ENCODE peak calls at places on chromosomes 2 and 18, in four cellular contexts. One of them, this sample, is unnamed.

GRCh38 chr2:100884145-100884621 is 64.2 kb downstream of the NPAS2 start:
- DNase-seq in Peyer's patch: no peak
- DNase-seq in AG10803: no peak
- DNase-seq in AG04450: no peak
- DNase-seq in this sample: no peak

GRCh38 chr2:40127890-40128548 is 323.9 kb downstream of the SLC8A1 start:
- DNase-seq in Peyer's patch: no peak
- DNase-seq in AG10803: peak
- DNase-seq in AG04450: peak
- DNase-seq in this sample: peak

GRCh38 chr2:177391822-177392372 is 676 bp upstream of the AGPS start:
- DNase-seq in Peyer's patch: no peak
- DNase-seq in AG10803: no peak
- DNase-seq in AG04450: no peak
- DNase-seq in this sample: no peak

GRCh38 chr18:832085-832681 is 20.1 kb upstream of the YES1 start:
- DNase-seq in Peyer's patch: no peak
- DNase-seq in AG10803: no peak
- DNase-seq in AG04450: no peak
- DNase-seq in this sample: no peak

GRCh38 chr2:203830294-203831055 is 37.1 kb upstream of the CTLA4 start:
- DNase-seq in Peyer's patch: no peak
- DNase-seq in AG10803: no peak
- DNase-seq in AG04450: no peak
- DNase-seq in this sample: no peak

GRCh38 chr2:121375621-121376159 is 90.7 kb upstream of the TFCP2L1 start:
- DNase-seq in Peyer's patch: no peak
- DNase-seq in AG10803: peak
- DNase-seq in AG04450: no peak
- DNase-seq in this sample: no peak

GRCh38 chr2:66851449-66851872 is 416.5 kb downstream of the MEIS1 start:
- DNase-seq in Peyer's patch: no peak
- DNase-seq in AG10803: peak
- DNase-seq in AG04450: peak
- DNase-seq in this sample: no peak

GRCh38 chr2:239593965-239594771 is 193.3 kb upstream of the HDAC4 start:
- DNase-seq in Peyer's patch: no peak
- DNase-seq in AG10803: peak
- DNase-seq in AG04450: no peak
- DNase-seq in this sample: no peak

GRCh38 chr2:128503358-128504241 is 184.9 kb upstream of the HS6ST1 start:
- DNase-seq in Peyer's patch: peak
- DNase-seq in AG10803: no peak
- DNase-seq in AG04450: no peak
- DNase-seq in this sample: no peak

GRCh38 chr2:4047961-4048891 is 344.9 kb downstream of the DCDC2C start:
- DNase-seq in Peyer's patch: no peak
- DNase-seq in AG10803: no peak
- DNase-seq in AG04450: no peak
- DNase-seq in this sample: no peak

GRCh38 chr2:62379576-62379975 is 126.4 kb downstream of the TMEM17 start:
- DNase-seq in Peyer's patch: no peak
- DNase-seq in AG10803: no peak
- DNase-seq in AG04450: no peak
- DNase-seq in this sample: no peak

GRCh38 chr2:124778076-124778475 is 753.0 kb downstream of the CNTNAP5 start:
- DNase-seq in Peyer's patch: no peak
- DNase-seq in AG10803: no peak
- DNase-seq in AG04450: no peak
- DNase-seq in this sample: no peak

GRCh38 chr2:31216734-31217133 is 581 bp downstream of the CAPN14 start:
- DNase-seq in Peyer's patch: no peak
- DNase-seq in AG10803: no peak
- DNase-seq in AG04450: no peak
- DNase-seq in this sample: no peak

GRCh38 chr2:32714521-32714920 is 86.7 kb downstream of the TTC27 start:
- DNase-seq in Peyer's patch: no peak
- DNase-seq in AG10803: no peak
- DNase-seq in AG04450: no peak
- DNase-seq in this sample: no peak

GRCh38 chr18:24463233-24463775 is 2.9 kb downstream of the HRH4 start:
- DNase-seq in Peyer's patch: no peak
- DNase-seq in AG10803: no peak
- DNase-seq in AG04450: no peak
- DNase-seq in this sample: no peak

GRCh38 chr2:54981409-54981808 is 68.8 kb downstream of the RTN4 start:
- DNase-seq in Peyer's patch: no peak
- DNase-seq in AG10803: no peak
- DNase-seq in AG04450: no peak
- DNase-seq in this sample: no peak

GRCh38 chr2:120175000-120175581 is 48.1 kb downstream of the TMEM185B start:
- DNase-seq in Peyer's patch: no peak
- DNase-seq in AG10803: peak
- DNase-seq in AG04450: peak
- DNase-seq in this sample: peak

GRCh38 chr2:161988589-161988988 is 85.4 kb downstream of the DPP4 start:
- DNase-seq in Peyer's patch: no peak
- DNase-seq in AG10803: no peak
- DNase-seq in AG04450: no peak
- DNase-seq in this sample: no peak

GRCh38 chr2:11417946-11418585 is 47.9 kb downstream of the E2F6 start:
- DNase-seq in Peyer's patch: no peak
- DNase-seq in AG10803: no peak
- DNase-seq in AG04450: no peak
- DNase-seq in this sample: no peak

GRCh38 chr2:10258326-10258725 is 44.4 kb upstream of the HPCAL1 start:
- DNase-seq in Peyer's patch: no peak
- DNase-seq in AG10803: no peak
- DNase-seq in AG04450: no peak
- DNase-seq in this sample: no peak

GRCh38 chr2:10257500-10258147 is 45.1 kb upstream of the HPCAL1 start:
- DNase-seq in Peyer's patch: no peak
- DNase-seq in AG10803: no peak
- DNase-seq in AG04450: no peak
- DNase-seq in this sample: no peak

GRCh38 chr2:10257036-10257435 is 45.7 kb upstream of the HPCAL1 start:
- DNase-seq in Peyer's patch: no peak
- DNase-seq in AG10803: no peak
- DNase-seq in AG04450: no peak
- DNase-seq in this sample: no peak

GRCh38 chr2:10258726-10259125 is 44.0 kb upstream of the HPCAL1 start:
- DNase-seq in Peyer's patch: no peak
- DNase-seq in AG10803: no peak
- DNase-seq in AG04450: no peak
- DNase-seq in this sample: no peak

DNA sequence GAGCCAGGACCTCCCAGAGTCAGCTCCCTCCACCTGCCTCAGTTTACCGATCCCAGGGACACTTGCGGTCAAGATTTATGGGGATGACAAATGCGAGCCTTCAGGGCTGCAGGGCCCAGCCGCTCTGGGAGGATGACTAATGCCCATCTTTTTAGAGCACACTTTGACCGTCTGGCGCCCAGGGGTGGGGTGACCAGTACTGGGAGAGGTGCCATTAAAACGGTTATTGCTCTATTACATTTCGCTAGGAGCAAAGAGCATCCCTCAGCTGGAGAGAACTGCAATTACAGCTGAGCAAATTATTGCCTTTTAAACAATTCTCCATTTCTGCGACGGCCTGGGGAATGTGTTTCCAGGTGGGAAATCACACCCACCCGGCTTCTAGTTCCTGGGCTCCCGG is 42.6 kb upstream of the HPCAL1 start:
- DNase-seq in Peyer's patch: no peak
- DNase-seq in AG10803: peak
- DNase-seq in AG04450: no peak
- DNase-seq in this sample: no peak
- TF ChIP-seq CTCF in Peyer's patch: peak
- TF ChIP-seq CTCF in AG10803: peak
- TF ChIP-seq CTCF in AG04450: no peak
- TF ChIP-seq CTCF in this sample: no peak

GRCh38 chr2:24410976-24411375 is 50.6 kb upstream of the ITSN2 start:
- DNase-seq in Peyer's patch: no peak
- DNase-seq in AG10803: no peak
- DNase-seq in AG04450: no peak
- DNase-seq in this sample: no peak
- H3K4me3 ChIP-seq in Peyer's patch: no peak
- H3K4me3 ChIP-seq in AG10803: no peak
- H3K4me3 ChIP-seq in AG04450: no peak
- H3K4me3 ChIP-seq in this sample: no peak

GRCh38 chr18:28359177-28359576 is 182.2 kb upstream of the CDH2 start:
- DNase-seq in Peyer's patch: no peak
- DNase-seq in AG10803: peak
- DNase-seq in AG04450: no peak
- DNase-seq in this sample: no peak

DNA sequence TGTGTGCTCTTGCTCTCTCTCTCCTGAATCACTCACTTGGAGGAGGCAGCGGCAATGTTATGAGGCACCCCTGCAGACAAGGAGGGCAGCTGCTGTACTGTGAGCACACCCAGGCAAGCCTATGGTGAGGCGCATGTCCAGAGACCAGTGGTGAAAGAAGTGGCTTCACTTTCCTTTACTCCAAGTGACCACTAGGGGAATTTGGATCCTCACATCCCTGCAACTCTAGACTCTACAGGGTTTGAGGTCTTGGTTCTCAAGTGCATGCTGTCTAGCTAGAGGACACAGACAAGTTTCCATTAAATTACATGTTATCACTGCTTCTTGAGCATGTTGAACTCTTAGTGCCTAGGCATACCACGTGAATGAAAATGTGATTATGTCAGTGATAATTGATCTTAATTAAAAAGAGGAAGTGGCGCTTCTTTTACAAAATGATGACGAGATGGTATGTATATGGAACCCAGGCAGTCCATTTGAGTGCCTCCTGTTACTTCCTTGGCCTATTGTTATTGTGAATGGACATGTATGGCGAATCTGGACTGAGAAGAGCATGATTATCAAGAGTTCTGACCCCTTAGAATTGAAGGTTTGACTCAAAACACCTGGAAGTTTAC is 181.0 kb upstream of the CDH2 start:
- DNase-seq in Peyer's patch: no peak
- DNase-seq in AG10803: no peak
- DNase-seq in AG04450: no peak
- DNase-seq in this sample: no peak
- TF ChIP-seq CTCF in Peyer's patch: no peak
- TF ChIP-seq CTCF in AG10803: no peak
- TF ChIP-seq CTCF in AG04450: no peak
- TF ChIP-seq CTCF in this sample: peak

GRCh38 chr2:230924092-230924469 is 961 bp downstream of the GPR55 start:
- DNase-seq in Peyer's patch: no peak
- DNase-seq in AG10803: no peak
- DNase-seq in AG04450: no peak
- DNase-seq in this sample: no peak

GRCh38 chr2:230927711-230928341 is 2.8 kb upstream of the GPR55 start:
- DNase-seq in Peyer's patch: no peak
- DNase-seq in AG10803: no peak
- DNase-seq in AG04450: no peak
- DNase-seq in this sample: no peak

GRCh38 chr2:230925443-230925878 is 419 bp upstream of the GPR55 start:
- DNase-seq in Peyer's patch: no peak
- DNase-seq in AG10803: no peak
- DNase-seq in AG04450: no peak
- DNase-seq in this sample: no peak

GRCh38 chr2:230924470-230925341 is at the start of gene GPR55:
- DNase-seq in Peyer's patch: peak
- DNase-seq in AG10803: no peak
- DNase-seq in AG04450: no peak
- DNase-seq in this sample: no peak

DNA sequence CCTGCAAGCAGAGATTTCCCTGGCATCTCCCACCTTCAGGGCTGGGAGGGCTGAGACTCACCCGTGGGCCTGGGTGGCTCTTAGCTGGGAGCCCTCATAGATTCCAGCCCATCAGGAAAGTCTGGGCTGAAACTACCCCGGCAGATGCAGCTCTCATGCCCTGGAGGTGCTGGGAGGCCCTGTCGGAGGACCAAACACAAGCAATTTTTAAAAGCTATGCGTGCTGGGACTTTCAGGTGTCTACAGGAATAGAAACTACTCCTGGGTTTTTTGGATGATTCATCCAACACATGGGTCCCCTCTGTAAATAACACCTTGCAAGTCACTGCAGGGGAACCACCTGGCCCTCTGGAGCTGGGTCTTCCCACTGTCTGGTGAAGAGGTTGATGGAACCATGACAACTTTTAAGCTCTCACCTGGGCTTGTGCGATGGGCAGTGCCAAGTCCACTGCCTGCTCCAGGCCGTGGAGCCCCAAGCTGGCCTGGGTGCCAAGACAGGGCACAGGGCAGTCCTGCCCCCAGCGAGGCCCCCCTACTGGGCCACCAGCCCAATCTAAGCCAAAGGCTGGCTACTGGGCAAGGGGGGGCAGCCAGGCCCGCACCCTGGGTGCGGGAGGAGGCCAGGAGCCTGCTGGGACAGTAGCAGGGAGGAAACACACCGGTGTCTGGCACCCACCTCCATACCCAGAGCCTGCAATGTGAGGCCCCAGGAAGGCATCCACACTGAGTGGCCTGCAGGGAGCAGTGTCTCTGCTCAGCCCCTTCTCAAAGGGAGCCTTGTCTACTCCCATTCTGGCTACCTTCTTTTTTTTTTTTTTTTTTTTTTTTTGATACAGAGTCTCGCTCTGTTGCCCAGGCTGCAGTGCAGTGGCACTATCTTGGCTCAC is 1.1 kb upstream of the GPR55 start:
- DNase-seq in Peyer's patch: no peak
- DNase-seq in AG10803: no peak
- DNase-seq in AG04450: no peak
- DNase-seq in this sample: no peak
- H3K4me3 ChIP-seq in Peyer's patch: no peak
- H3K4me3 ChIP-seq in AG10803: no peak
- H3K4me3 ChIP-seq in AG04450: no peak
- H3K4me3 ChIP-seq in this sample: no peak

GRCh38 chr2:127270663-127271062 is 23.3 kb downstream of the ERCC3 start:
- DNase-seq in Peyer's patch: no peak
- DNase-seq in AG10803: no peak
- DNase-seq in AG04450: no peak
- DNase-seq in this sample: no peak
- TF ChIP-seq CTCF in Peyer's patch: no peak
- TF ChIP-seq CTCF in AG10803: no peak
- TF ChIP-seq CTCF in AG04450: no peak
- TF ChIP-seq CTCF in this sample: no peak

GRCh38 chr2:96325884-96326255 is 753 bp downstream of the ITPRIPL1 start:
- DNase-seq in Peyer's patch: peak
- DNase-seq in AG10803: no peak
- DNase-seq in AG04450: no peak
- DNase-seq in this sample: no peak
- H3K4me3 ChIP-seq in Peyer's patch: peak
- H3K4me3 ChIP-seq in AG10803: no peak
- H3K4me3 ChIP-seq in AG04450: peak
- H3K4me3 ChIP-seq in this sample: peak

DNA sequence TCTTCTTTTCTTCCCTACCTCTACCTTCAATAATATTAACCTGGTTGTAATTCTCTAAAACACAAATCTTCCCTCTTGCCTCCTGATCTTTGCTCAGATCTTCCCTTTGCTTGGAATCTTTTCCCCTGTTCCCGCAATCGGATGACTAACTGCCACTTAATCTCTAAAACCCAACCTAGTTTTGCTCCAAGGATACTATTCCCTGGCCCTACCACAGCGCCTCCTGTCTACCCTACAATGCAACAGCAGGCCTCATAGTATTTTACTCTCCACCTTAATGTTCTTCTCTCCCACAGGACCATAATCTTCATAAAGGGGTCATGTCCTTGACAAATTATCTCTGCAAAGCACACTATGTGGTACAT is 246.8 kb upstream of the TNP1 start:
- DNase-seq in Peyer's patch: no peak
- DNase-seq in AG10803: peak
- DNase-seq in AG04450: no peak
- DNase-seq in this sample: no peak
- TF ChIP-seq CTCF in Peyer's patch: no peak
- TF ChIP-seq CTCF in AG10803: peak
- TF ChIP-seq CTCF in AG04450: peak
- TF ChIP-seq CTCF in this sample: peak

This sample was measured in astrocyte of the cerebellum.